ENCODE peak calls at places on chromosomes 5 and 9, in six cellular contexts. One of them, this sample, is unnamed.

GRCh38 chr9:94269264-94269663 is 10.2 kb downstream of the ZNF169 start:
- DNase-seq in mucosa of descending colon: no peak
- DNase-seq in GM04504: no peak
- DNase-seq in psoas muscle: no peak
- DNase-seq in AG04449: no peak
- DNase-seq in RPMI7951: no peak
- DNase-seq in this sample: no peak

GRCh38 chr5:164420161-164420560 is 914.7 kb downstream of the MAT2B start:
- DNase-seq in mucosa of descending colon: no peak
- DNase-seq in GM04504: no peak
- DNase-seq in psoas muscle: no peak
- DNase-seq in AG04449: no peak
- DNase-seq in RPMI7951: no peak
- DNase-seq in this sample: no peak

GRCh38 chr9:38125889-38126288 is 56.9 kb upstream of the SHB start:
- DNase-seq in mucosa of descending colon: no peak
- DNase-seq in GM04504: no peak
- DNase-seq in psoas muscle: no peak
- DNase-seq in AG04449: no peak
- DNase-seq in RPMI7951: peak
- DNase-seq in this sample: no peak

GRCh38 chr5:125696762-125697161 is 726.4 kb upstream of the GRAMD2B start:
- DNase-seq in mucosa of descending colon: no peak
- DNase-seq in GM04504: peak
- DNase-seq in psoas muscle: no peak
- DNase-seq in AG04449: peak
- DNase-seq in RPMI7951: peak
- DNase-seq in this sample: no peak

GRCh38 chr9:108050894-108051293 is 561.3 kb upstream of the KLF4 start:
- DNase-seq in mucosa of descending colon: no peak
- DNase-seq in GM04504: no peak
- DNase-seq in psoas muscle: no peak
- DNase-seq in AG04449: no peak
- DNase-seq in RPMI7951: no peak
- DNase-seq in this sample: no peak

GRCh38 chr9:131732061-131732526 is 7.8 kb downstream of the RAPGEF1 start:
- DNase-seq in mucosa of descending colon: no peak
- DNase-seq in GM04504: peak
- DNase-seq in psoas muscle: peak
- DNase-seq in AG04449: no peak
- DNase-seq in RPMI7951: no peak
- DNase-seq in this sample: peak

GRCh38 chr9:96006296-96006890 is 130.9 kb downstream of the ERCC6L2 start:
- DNase-seq in mucosa of descending colon: no peak
- DNase-seq in GM04504: no peak
- DNase-seq in psoas muscle: no peak
- DNase-seq in AG04449: no peak
- DNase-seq in RPMI7951: no peak
- DNase-seq in this sample: no peak

GRCh38 chr5:89178576-89178975 is 295.6 kb upstream of the MEF2C start:
- DNase-seq in mucosa of descending colon: no peak
- DNase-seq in GM04504: no peak
- DNase-seq in psoas muscle: no peak
- DNase-seq in AG04449: no peak
- DNase-seq in RPMI7951: no peak
- DNase-seq in this sample: no peak

GRCh38 chr9:130570200-130570599 is 9.2 kb upstream of the FUBP3 start:
- DNase-seq in mucosa of descending colon: no peak
- DNase-seq in GM04504: peak
- DNase-seq in psoas muscle: no peak
- DNase-seq in AG04449: no peak
- DNase-seq in RPMI7951: peak
- DNase-seq in this sample: no peak

GRCh38 chr5:92641031-92641962 is 939.7 kb downstream of the NR2F1-AS1 start:
- DNase-seq in mucosa of descending colon: no peak
- DNase-seq in GM04504: peak
- DNase-seq in psoas muscle: no peak
- DNase-seq in AG04449: no peak
- DNase-seq in RPMI7951: peak
- DNase-seq in this sample: peak

GRCh38 chr9:126328415-126328814 is 1.8 kb downstream of the MVB12B start:
- DNase-seq in mucosa of descending colon: no peak
- DNase-seq in GM04504: no peak
- DNase-seq in psoas muscle: no peak
- DNase-seq in AG04449: no peak
- DNase-seq in RPMI7951: no peak
- DNase-seq in this sample: no peak

GRCh38 chr5:127958421-127959011 is 125.0 kb upstream of the SLC12A2 start:
- DNase-seq in mucosa of descending colon: no peak
- DNase-seq in GM04504: no peak
- DNase-seq in psoas muscle: no peak
- DNase-seq in AG04449: no peak
- DNase-seq in RPMI7951: no peak
- DNase-seq in this sample: no peak

This sample was measured in right lobe of liver.